ENCODE peak calls at places on chromosomes 3 and 15, in five cellular contexts. One of them, this sample, is unnamed.
A peak's percentile ranks its signal among the peaks of the same experiment; 100 is the strongest.

GRCh38 chr15:75666823-75667501 is 19.2 kb downstream of the SNX33 start:
- DNase-seq in mesenchymal stem cell: peak; percentile 100
- DNase-seq in Kasumi-1: no peak
- DNase-seq in transverse colon: peak; percentile 71
- DNase-seq in HTR-8/SVneo: peak; percentile 91
- DNase-seq in this sample: peak; percentile 95

GRCh38 chr3:35254917-35255316 is 384.4 kb upstream of the ARPP21 start:
- DNase-seq in mesenchymal stem cell: no peak
- DNase-seq in Kasumi-1: no peak
- DNase-seq in transverse colon: no peak
- DNase-seq in HTR-8/SVneo: no peak
- DNase-seq in this sample: no peak

GRCh38 chr3:173221010-173221409 is 80.0 kb upstream of the SPATA16 start:
- DNase-seq in mesenchymal stem cell: peak; percentile 1
- DNase-seq in Kasumi-1: peak; percentile 46
- DNase-seq in transverse colon: no peak
- DNase-seq in HTR-8/SVneo: no peak
- DNase-seq in this sample: peak; percentile 2

GRCh38 chr3:185920168-185920567 is 17.6 kb downstream of the TRA2B start:
- DNase-seq in mesenchymal stem cell: peak; percentile 2
- DNase-seq in Kasumi-1: no peak
- DNase-seq in transverse colon: no peak
- DNase-seq in HTR-8/SVneo: no peak
- DNase-seq in this sample: no peak

GRCh38 chr3:50388720-50389352 is 29.5 kb upstream of the TMEM115 start:
- DNase-seq in mesenchymal stem cell: no peak
- DNase-seq in Kasumi-1: no peak
- DNase-seq in transverse colon: no peak
- DNase-seq in HTR-8/SVneo: no peak
- DNase-seq in this sample: no peak

GRCh38 chr3:29426302-29427226 is 145.7 kb downstream of the RBMS3 start:
- DNase-seq in mesenchymal stem cell: no peak
- DNase-seq in Kasumi-1: no peak
- DNase-seq in transverse colon: no peak
- DNase-seq in HTR-8/SVneo: no peak
- DNase-seq in this sample: no peak

GRCh38 chr15:31337352-31338031 is 10.9 kb downstream of the KLF13 start:
- DNase-seq in mesenchymal stem cell: no peak
- DNase-seq in Kasumi-1: no peak
- DNase-seq in transverse colon: no peak
- DNase-seq in HTR-8/SVneo: no peak
- DNase-seq in this sample: no peak

GRCh38 chr3:134094491-134094890 is 64.8 kb upstream of the SLCO2A1 start:
- DNase-seq in mesenchymal stem cell: peak; percentile 81
- DNase-seq in Kasumi-1: no peak
- DNase-seq in transverse colon: no peak
- DNase-seq in HTR-8/SVneo: no peak
- DNase-seq in this sample: no peak

GRCh38 chr15:68652141-68652540 is 73.3 kb downstream of the CORO2B start:
- DNase-seq in mesenchymal stem cell: no peak
- DNase-seq in Kasumi-1: no peak
- DNase-seq in transverse colon: no peak
- DNase-seq in HTR-8/SVneo: no peak
- DNase-seq in this sample: no peak

GRCh38 chr3:100159564-100160153 is 45.4 kb upstream of the FILIP1L start:
- DNase-seq in mesenchymal stem cell: peak; percentile 49
- DNase-seq in Kasumi-1: no peak
- DNase-seq in transverse colon: no peak
- DNase-seq in HTR-8/SVneo: peak; percentile 51
- DNase-seq in this sample: peak; percentile 54

GRCh38 chr15:95059346-95059905 is 828.1 kb downstream of the MCTP2 start:
- DNase-seq in mesenchymal stem cell: no peak
- DNase-seq in Kasumi-1: no peak
- DNase-seq in transverse colon: no peak
- DNase-seq in HTR-8/SVneo: no peak
- DNase-seq in this sample: no peak

GRCh38 chr3:129440648-129441190 is 695 bp downstream of the IFT122 start:
- DNase-seq in mesenchymal stem cell: no peak
- DNase-seq in Kasumi-1: no peak
- DNase-seq in transverse colon: no peak
- DNase-seq in HTR-8/SVneo: no peak
- DNase-seq in this sample: no peak

GRCh38 chr15:80878867-80879250 is 99.7 kb downstream of the CEMIP start:
- DNase-seq in mesenchymal stem cell: peak; percentile 70
- DNase-seq in Kasumi-1: no peak
- DNase-seq in transverse colon: no peak
- DNase-seq in HTR-8/SVneo: no peak
- DNase-seq in this sample: no peak

GRCh38 chr3:66638717-66639116 is 137.9 kb upstream of the LRIG1 start:
- DNase-seq in mesenchymal stem cell: no peak
- DNase-seq in Kasumi-1: peak; percentile 65
- DNase-seq in transverse colon: no peak
- DNase-seq in HTR-8/SVneo: no peak
- DNase-seq in this sample: no peak

GRCh38 chr15:93362203-93362602 is 273.2 kb upstream of the RGMA start:
- DNase-seq in mesenchymal stem cell: no peak
- DNase-seq in Kasumi-1: no peak
- DNase-seq in transverse colon: no peak
- DNase-seq in HTR-8/SVneo: no peak
- DNase-seq in this sample: no peak

GRCh38 chr3:149174901-149175300 is 45.5 kb downstream of the HPS3 start:
- DNase-seq in mesenchymal stem cell: no peak
- DNase-seq in Kasumi-1: no peak
- DNase-seq in transverse colon: no peak
- DNase-seq in HTR-8/SVneo: no peak
- DNase-seq in this sample: no peak

GRCh38 chr15:71374607-71375352 is 259.5 kb downstream of the THSD4 start:
- DNase-seq in mesenchymal stem cell: peak; percentile 77
- DNase-seq in Kasumi-1: no peak
- DNase-seq in transverse colon: peak; percentile 24
- DNase-seq in HTR-8/SVneo: no peak
- DNase-seq in this sample: no peak

GRCh38 chr3:182760576-182761164 is 32.6 kb upstream of the ATP11B start:
- DNase-seq in mesenchymal stem cell: no peak
- DNase-seq in Kasumi-1: no peak
- DNase-seq in transverse colon: peak; percentile 23
- DNase-seq in HTR-8/SVneo: no peak
- DNase-seq in this sample: no peak